ENCODE peak calls at places on chromosomes 5 and 9, in seven cellular contexts. V is transverse colon, L is SK-N-SH, N is HCT116, A is stomach, O is GM23338, I is breast epithelium. Q is an unnamed sample. For H3K27me3, the result is how much of the 10 kb centered on the place peaks cover.

GRCh38 chr5:81856948-81857928 is 106.3 kb upstream of the SSBP2 start:
- DNase-seq in I (peak), L (peak), N (no peak), O (peak), A (peak), V (peak), Q (peak)

GRCh38 chr5:2866622-2867372 is 115.3 kb upstream of the IRX2 start:
- DNase-seq in L (no peak), V (no peak), I (no peak), O (no peak), N (no peak), A (no peak), Q (no peak)

GRCh38 chr5:67493676-67494075 is 297.1 kb upstream of the CD180 start:
- DNase-seq in I (no peak), O (peak), N (peak), A (peak), L (peak), V (peak), Q (peak)

GRCh38 chr5:53178830-53179229 is 69.3 kb upstream of the MOCS2 start:
- DNase-seq in O (no peak), A (no peak), N (no peak), V (no peak), I (no peak), L (no peak), Q (no peak)

GRCh38 chr5:174511711-174512253 is 212.6 kb upstream of the MSX2 start:
- DNase-seq in N (no peak), L (no peak), V (no peak), I (no peak), A (peak), O (no peak), Q (no peak)

GRCh38 chr5:91123896-91124295 is 259.2 kb downstream of the ARRDC3 start:
- DNase-seq in A (no peak), O (no peak), V (no peak), N (no peak), L (no peak), I (no peak), Q (no peak)

GRCh38 chr9:72585737-72586136 is 64.3 kb downstream of the TMC1 start:
- DNase-seq in A (no peak), N (no peak), L (no peak), V (no peak), O (no peak), I (no peak), Q (no peak)

GRCh38 chr5:33563983-33564908 is 123.5 kb downstream of the TARS1 start:
- DNase-seq in O (peak), N (no peak), V (no peak), I (no peak), A (no peak), L (no peak), Q (no peak)

GRCh38 chr5:73443725-73444498 is 4.7 kb downstream of the FOXD1 start:
- DNase-seq in O (peak), A (no peak), I (no peak), N (no peak), V (no peak), L (no peak), Q (no peak)

GRCh38 chr9:91677354-91677753 is 253.7 kb upstream of the NFIL3 start:
- DNase-seq in N (no peak), O (no peak), I (no peak), A (no peak), V (no peak), L (no peak), Q (no peak)

GRCh38 chr5:110751902-110752762 is 13.3 kb downstream of the SLC25A46 start:
- DNase-seq in A (no peak), I (no peak), O (peak), N (no peak), V (no peak), L (no peak), Q (no peak)

GRCh38 chr5:32538031-32538547 is 47.3 kb upstream of the SUB1 start:
- DNase-seq in N (no peak), I (no peak), L (no peak), O (no peak), A (peak), V (peak), Q (no peak)

GRCh38 chr9:121360975-121361374 is 9.1 kb downstream of the STOM start:
- DNase-seq in V (no peak), A (no peak), N (no peak), L (no peak), O (no peak), I (no peak), Q (no peak)

GRCh38 chr5:176739461-176740051 is 70.8 kb upstream of the UNC5A start:
- DNase-seq in A (peak), O (peak), L (peak), N (no peak), I (no peak), V (no peak), Q (no peak)

GRCh38 chr9:90600029-90600428 is 42.6 kb downstream of the DIRAS2 start:
- DNase-seq in O (no peak), A (no peak), N (no peak), L (no peak), I (no peak), V (no peak), Q (no peak)

GRCh38 chr9:128150594-128151342 is 1.5 kb downstream of the LCN2 start:
- DNase-seq in I (no peak), L (peak), O (peak), N (peak), V (peak), A (peak), Q (no peak)

GRCh38 chr5:37326536-37326935 is 44.4 kb downstream of the NUP155 start:
- DNase-seq in V (no peak), O (no peak), I (no peak), A (no peak), L (no peak), N (no peak), Q (no peak)

GRCh38 chr9:96185518-96186156 is 116.3 kb downstream of the HSD17B3 start:
- DNase-seq in I (no peak), L (no peak), O (no peak), V (no peak), A (peak), N (no peak), Q (no peak)
- H3K27me3 ChIP-seq in I (under half), L (under half), O (under half), V (under half), A (under half), N (under half), Q (under half)

GRCh38 chr5:112604741-112605390 is 132.8 kb upstream of the APC start:
- DNase-seq in N (peak), V (no peak), A (no peak), I (no peak), O (peak), L (peak), Q (no peak)
- TF ChIP-seq CTCF in N (peak), V (no peak), A (no peak), I (no peak), O (peak), L (no peak), Q (no peak)

DNA sequence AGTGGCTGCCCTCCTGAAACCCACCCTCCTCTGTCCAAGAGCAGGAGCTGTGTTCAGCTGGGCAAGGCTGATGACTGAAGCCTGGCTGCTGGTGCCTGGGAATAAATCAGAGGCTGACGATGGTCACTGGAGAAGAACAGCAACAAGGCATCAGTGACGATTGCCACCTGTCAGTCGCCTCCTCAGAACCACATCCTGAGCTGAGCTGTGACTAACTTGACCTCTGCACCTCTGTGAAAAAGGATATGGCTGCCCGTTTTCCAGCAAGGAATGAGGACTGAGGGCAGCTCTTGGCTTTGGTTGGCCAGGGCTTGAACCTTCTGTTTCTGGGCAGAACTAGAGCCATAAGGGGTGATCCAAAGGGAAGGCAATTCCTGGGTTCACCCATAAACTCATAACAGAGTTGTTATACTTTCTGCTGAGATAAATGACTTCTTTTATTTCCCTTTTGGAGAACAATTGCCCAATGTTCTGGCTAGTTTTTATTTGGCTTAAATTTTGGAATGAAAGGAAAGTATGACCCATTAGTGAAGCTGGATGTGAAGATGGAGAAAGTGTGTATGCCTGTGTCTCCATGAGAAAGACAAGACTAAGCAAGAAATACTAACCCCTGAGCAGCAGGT is 40.1 kb downstream of the TRIP13 start:
- DNase-seq in N (no peak), A (peak), I (no peak), V (no peak), L (no peak), O (no peak), Q (no peak)
- TF ChIP-seq POLR2AphosphoS5 in N (no peak), A (no peak), I (no peak), V (no peak), L (no peak), O (no peak), Q (peak)

GRCh38 chr9:981491-981898 is 5.0 kb downstream of the DMRT3 start:
- DNase-seq in N (no peak), I (no peak), A (no peak), O (peak), V (no peak), L (no peak), Q (no peak)
- H3K27me3 ChIP-seq in N (under half), I (under half), A (under half), O (half or more), V (half or more), L (half or more), Q (under half)

GRCh38 chr9:93013856-93014582 is 44.5 kb upstream of the SUSD3 start:
- DNase-seq in V (no peak), I (no peak), O (peak), N (no peak), L (peak), A (no peak), Q (no peak)
- TF ChIP-seq CTCF in V (no peak), I (no peak), O (no peak), N (no peak), L (no peak), A (no peak), Q (no peak)

GRCh38 chr5:61348437-61348836 is 16.4 kb downstream of the ZSWIM6 start:
- DNase-seq in O (no peak), L (no peak), N (no peak), I (no peak), V (no peak), A (no peak), Q (no peak)
- TF ChIP-seq POLR2AphosphoS5 in O (no peak), L (no peak), N (no peak), I (no peak), V (no peak), A (no peak), Q (no peak)